ENCODE peak calls at places on chromosomes 16 and 17, in eight cellular contexts. O, H, M, D, G, J, A and Y are unnamed samples.

GRCh38 chr17:75571197-75571884 is 16.3 kb upstream of the MYO15B start:
- DNase-seq in H (no peak), O (no peak), J (peak), G (peak), M (no peak), A (peak), D (no peak), Y (peak)

GRCh38 chr17:76008630-76009425 is 8.2 kb downstream of the CDK3 start:
- DNase-seq in O (no peak), H (no peak), D (no peak), G (no peak), J (no peak), A (no peak), M (no peak), Y (no peak)

GRCh38 chr16:4342866-4343744 is 8.0 kb downstream of the PAM16 start:
- DNase-seq in D (no peak), J (peak), O (no peak), A (no peak), M (no peak), H (no peak), G (no peak), Y (no peak)

GRCh38 chr17:49071106-49071505 is 61.5 kb upstream of the B4GALNT2 start:
- DNase-seq in A (peak), H (no peak), D (no peak), G (peak), M (no peak), J (no peak), O (no peak), Y (no peak)

GRCh38 chr16:67055712-67056487 is 27.0 kb downstream of the CBFB start:
- DNase-seq in H (no peak), G (peak), M (no peak), O (no peak), J (no peak), A (peak), D (peak), Y (no peak)

GRCh38 chr16:65728652-65729051 is 606.8 kb upstream of the CDH11 start:
- DNase-seq in J (no peak), A (no peak), O (no peak), D (no peak), H (no peak), M (no peak), G (no peak), Y (no peak)

GRCh38 chr17:78645421-78646295 is 68.5 kb upstream of the DNAH17 start:
- DNase-seq in O (peak), G (peak), H (peak), M (peak), A (peak), J (peak), D (no peak), Y (peak)

GRCh38 chr17:522912-523311 is 170.3 kb upstream of the RPH3AL start:
- DNase-seq in A (no peak), J (no peak), H (no peak), G (no peak), D (no peak), M (no peak), O (no peak), Y (no peak)

GRCh38 chr16:81695431-81695890 is 83.6 kb upstream of the PLCG2 start:
- DNase-seq in H (no peak), G (peak), J (no peak), M (no peak), A (no peak), D (no peak), O (no peak), Y (no peak)

GRCh38 chr17:79740413-79740812 is 9.7 kb downstream of the ENPP7 start:
- DNase-seq in D (no peak), O (no peak), A (no peak), J (no peak), G (peak), H (no peak), M (no peak), Y (no peak)

GRCh38 chr16:67430504-67431076 is 331 bp upstream of the HSD11B2 start:
- DNase-seq in J (peak), O (peak), D (no peak), A (no peak), G (no peak), M (no peak), H (no peak), Y (no peak)

GRCh38 chr16:54928016-54928356 is 2.7 kb upstream of the IRX5 start:
- DNase-seq in O (peak), G (no peak), H (no peak), J (no peak), A (peak), D (no peak), M (no peak), Y (no peak)

GRCh38 chr17:31677681-31678080 is 181.4 kb downstream of the COPRS start:
- DNase-seq in O (no peak), H (no peak), G (no peak), D (no peak), M (peak), J (no peak), A (no peak), Y (no peak)

GRCh38 chr16:53967172-53967571 is 263.2 kb downstream of the FTO start:
- DNase-seq in A (no peak), H (peak), M (no peak), G (no peak), D (no peak), J (no peak), O (peak), Y (no peak)

GRCh38 chr17:33651631-33652030 is 358.5 kb upstream of the ASIC2 start:
- DNase-seq in M (no peak), H (no peak), G (peak), J (no peak), D (no peak), A (no peak), O (no peak), Y (no peak)

GRCh38 chr17:13086142-13086769 is 68.4 kb upstream of the ELAC2 start:
- DNase-seq in D (peak), O (no peak), G (no peak), J (no peak), M (no peak), A (no peak), H (no peak), Y (no peak)